ENCODE peak calls at places on chromosomes 4 and X, in four cellular contexts. One of them, this sample, is unnamed.

GRCh38 chr4:13611283-13611842 is 16.2 kb downstream of the BOD1L1 start:
- DNase-seq in HepG2: no peak
- DNase-seq in GM12878: peak; percentile 52
- DNase-seq in K562: no peak
- DNase-seq in this sample: no peak

GRCh38 chrX:107826286-107827136 is 845 bp downstream of the MID2 start:
- DNase-seq in HepG2: no peak
- DNase-seq in GM12878: no peak
- DNase-seq in K562: no peak
- DNase-seq in this sample: peak; percentile 63

GRCh38 chr4:65670331-65671031 is at the start of gene EPHA5:
- DNase-seq in HepG2: peak; percentile 3
- DNase-seq in GM12878: no peak
- DNase-seq in K562: no peak
- DNase-seq in this sample: peak; percentile 83

GRCh38 chrX:120749141-120749846 is 119.4 kb upstream of the C1GALT1C1 start:
- DNase-seq in HepG2: no peak
- DNase-seq in GM12878: no peak
- DNase-seq in K562: no peak
- DNase-seq in this sample: peak; percentile 69

GRCh38 chrX:46208225-46208854 is 336.9 kb downstream of the ZNF674 start:
- DNase-seq in HepG2: no peak
- DNase-seq in GM12878: peak; percentile 12
- DNase-seq in K562: no peak
- DNase-seq in this sample: no peak

GRCh38 chr4:3276961-3277360 is 15.9 kb upstream of the RGS12 start:
- DNase-seq in HepG2: no peak
- DNase-seq in GM12878: no peak
- DNase-seq in K562: no peak
- DNase-seq in this sample: no peak

GRCh38 chr4:123786159-123786915 is 389.7 kb downstream of the SPRY1 start:
- DNase-seq in HepG2: no peak
- DNase-seq in GM12878: no peak
- DNase-seq in K562: no peak
- DNase-seq in this sample: no peak

GRCh38 chrX:288561-288991 is 7.4 kb downstream of the PLCXD1 start:
- DNase-seq in HepG2: no peak
- DNase-seq in GM12878: no peak
- DNase-seq in K562: no peak
- DNase-seq in this sample: no peak

GRCh38 chrX:30577362-30577961 is at the start of gene TASL:
- DNase-seq in HepG2: no peak
- DNase-seq in GM12878: peak; percentile 94
- DNase-seq in K562: no peak
- DNase-seq in this sample: no peak

GRCh38 chr4:183097251-183098079 is 1.6 kb upstream of the WWC2 start:
- DNase-seq in HepG2: no peak
- DNase-seq in GM12878: no peak
- DNase-seq in K562: no peak
- DNase-seq in this sample: no peak

GRCh38 chrX:83529950-83530349 is 21.9 kb downstream of the POU3F4 start:
- DNase-seq in HepG2: no peak
- DNase-seq in GM12878: no peak
- DNase-seq in K562: no peak
- DNase-seq in this sample: no peak

GRCh38 chr4:153931804-153932203 is 142.9 kb upstream of the SFRP2 start:
- DNase-seq in HepG2: no peak
- DNase-seq in GM12878: no peak
- DNase-seq in K562: no peak
- DNase-seq in this sample: no peak

GRCh38 chrX:16278927-16279326 is 111.6 kb downstream of the MAGEB17 start:
- DNase-seq in HepG2: no peak
- DNase-seq in GM12878: no peak
- DNase-seq in K562: no peak
- DNase-seq in this sample: no peak

GRCh38 chrX:133859860-133860259 is 125.5 kb downstream of the GPC3 start:
- DNase-seq in HepG2: no peak
- DNase-seq in GM12878: no peak
- DNase-seq in K562: no peak
- DNase-seq in this sample: no peak

GRCh38 chr4:127580300-127580699 is 52.5 kb upstream of the INTU start:
- DNase-seq in HepG2: no peak
- DNase-seq in GM12878: no peak
- DNase-seq in K562: no peak
- DNase-seq in this sample: no peak

GRCh38 chr4:176302283-176303275 is 17.2 kb upstream of the SPCS3 start:
- DNase-seq in HepG2: no peak
- DNase-seq in GM12878: no peak
- DNase-seq in K562: no peak
- DNase-seq in this sample: no peak

GRCh38 chrX:66815227-66815626 is 176.3 kb upstream of the EDA2R start:
- DNase-seq in HepG2: no peak
- DNase-seq in GM12878: no peak
- DNase-seq in K562: no peak
- DNase-seq in this sample: no peak

GRCh38 chr4:87251104-87251503 is 30.7 kb upstream of the KLHL8 start:
- DNase-seq in HepG2: no peak
- DNase-seq in GM12878: no peak
- DNase-seq in K562: no peak
- DNase-seq in this sample: peak; percentile 42

GRCh38 chrX:70433848-70434351 is 10.7 kb upstream of the DLG3 start:
- DNase-seq in HepG2: peak; percentile 54
- DNase-seq in GM12878: no peak
- DNase-seq in K562: peak; percentile 80
- DNase-seq in this sample: peak; percentile 49

GRCh38 chr4:37815591-37815990 is 10.9 kb upstream of the PGM2 start:
- DNase-seq in HepG2: no peak
- DNase-seq in GM12878: no peak
- DNase-seq in K562: no peak
- DNase-seq in this sample: no peak

GRCh38 chr4:932713-933070 is 432 bp downstream of the TMEM175 start:
- DNase-seq in HepG2: peak; percentile 32
- DNase-seq in GM12878: no peak
- DNase-seq in K562: peak; percentile 68
- DNase-seq in this sample: no peak

GRCh38 chr4:119479835-119480234 is 148.8 kb downstream of the PDE5A start:
- DNase-seq in HepG2: no peak
- DNase-seq in GM12878: no peak
- DNase-seq in K562: no peak
- DNase-seq in this sample: no peak

GRCh38 chrX:153456161-153456560 is 10.3 kb upstream of the TREX2 start:
- DNase-seq in HepG2: no peak
- DNase-seq in GM12878: no peak
- DNase-seq in K562: no peak
- DNase-seq in this sample: no peak

GRCh38 chr4:176309772-176310171 is 10.0 kb upstream of the SPCS3 start:
- DNase-seq in HepG2: no peak
- DNase-seq in GM12878: no peak
- DNase-seq in K562: no peak
- DNase-seq in this sample: no peak

GRCh38 chr4:70994387-70995099 is 1.1 kb downstream of the DCK start:
- DNase-seq in HepG2: no peak
- DNase-seq in GM12878: no peak
- DNase-seq in K562: no peak
- DNase-seq in this sample: no peak

GRCh38 chrX:143094501-143095110 is 68.9 kb downstream of the SPANXN4 start:
- DNase-seq in HepG2: no peak
- DNase-seq in GM12878: no peak
- DNase-seq in K562: no peak
- DNase-seq in this sample: no peak

GRCh38 chr4:169098054-169098896 is 88.2 kb upstream of the CBR4 start:
- DNase-seq in HepG2: no peak
- DNase-seq in GM12878: peak; percentile 61
- DNase-seq in K562: no peak
- DNase-seq in this sample: peak; percentile 91

GRCh38 chr4:129929052-129929451 is 833.1 kb downstream of the C4orf33 start:
- DNase-seq in HepG2: no peak
- DNase-seq in GM12878: no peak
- DNase-seq in K562: peak; percentile 2
- DNase-seq in this sample: peak; percentile 5

DNA sequence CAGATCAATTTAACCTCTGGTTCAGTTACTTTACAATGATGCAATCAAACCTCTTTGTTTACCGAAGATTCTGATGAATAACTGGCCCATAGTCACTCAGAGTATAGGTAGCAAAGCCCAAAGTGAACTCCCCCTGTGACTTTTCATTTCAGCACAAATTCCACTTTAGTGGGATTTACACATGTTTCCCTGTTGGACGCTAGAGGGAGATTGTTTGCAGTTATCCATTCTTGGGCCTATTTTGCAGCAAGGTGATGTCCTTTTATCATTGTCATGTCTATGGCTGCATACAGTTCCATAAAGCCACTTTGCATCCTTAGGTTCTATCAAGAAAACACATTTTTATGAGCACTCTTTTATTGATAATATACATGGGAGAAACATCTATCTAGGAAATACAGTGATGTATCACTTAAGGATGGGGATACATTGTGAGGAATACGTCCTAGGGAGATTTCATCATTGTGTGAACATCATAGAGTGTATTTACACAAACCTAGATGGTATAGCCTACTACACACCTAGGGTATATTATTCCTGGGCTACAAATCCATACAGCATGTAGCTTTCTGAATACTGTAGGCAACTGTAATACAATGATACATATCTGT is 14.5 kb upstream of the DKK2 start:
- DNase-seq in HepG2: peak; percentile 13
- DNase-seq in GM12878: no peak
- DNase-seq in K562: no peak
- DNase-seq in this sample: peak; percentile 12
- TF ChIP-seq MYC in HepG2: no peak
- TF ChIP-seq MYC in GM12878: no peak
- TF ChIP-seq MYC in K562: no peak
- TF ChIP-seq MYC in this sample: no peak

GRCh38 chr4:40479378-40479777 is 144.2 kb downstream of the CHRNA9 start:
- DNase-seq in HepG2: no peak
- DNase-seq in GM12878: no peak
- DNase-seq in K562: no peak
- DNase-seq in this sample: no peak

GRCh38 chr4:40478215-40478614 is 143.1 kb downstream of the CHRNA9 start:
- DNase-seq in HepG2: no peak
- DNase-seq in GM12878: no peak
- DNase-seq in K562: no peak
- DNase-seq in this sample: no peak

GRCh38 chr4:40473578-40474388 is 138.7 kb downstream of the CHRNA9 start:
- DNase-seq in HepG2: peak; percentile 87
- DNase-seq in GM12878: peak; percentile 46
- DNase-seq in K562: no peak
- DNase-seq in this sample: no peak

GRCh38 chr4:40471923-40472322 is 136.8 kb downstream of the CHRNA9 start:
- DNase-seq in HepG2: no peak
- DNase-seq in GM12878: no peak
- DNase-seq in K562: no peak
- DNase-seq in this sample: no peak

DNA sequence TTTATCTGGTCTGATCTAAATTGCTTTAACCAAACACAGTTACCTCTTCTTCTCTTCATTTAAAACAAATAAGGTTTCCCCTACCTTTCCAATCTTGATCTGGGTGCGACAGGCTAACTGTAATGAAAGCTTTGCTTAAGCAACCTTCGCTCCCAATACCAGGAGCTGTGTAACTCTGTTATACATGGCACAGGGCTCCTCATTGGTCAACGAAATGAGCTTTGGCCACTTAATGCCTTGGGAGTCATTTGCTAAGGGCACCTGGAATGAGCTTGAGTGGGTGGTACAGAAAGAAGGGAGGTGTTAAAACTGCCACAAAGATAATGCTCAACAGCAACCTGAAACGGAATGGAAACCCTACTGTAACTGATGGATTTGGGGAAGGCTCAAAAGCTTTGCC is 140.5 kb downstream of the CHRNA9 start:
- DNase-seq in HepG2: peak; percentile 9
- DNase-seq in GM12878: no peak
- DNase-seq in K562: no peak
- DNase-seq in this sample: no peak
- TF ChIP-seq POLR2AphosphoS5 in HepG2: no peak
- TF ChIP-seq POLR2AphosphoS5 in GM12878: no peak
- TF ChIP-seq POLR2AphosphoS5 in K562: no peak
- TF ChIP-seq POLR2AphosphoS5 in this sample: no peak

GRCh38 chrX:57313583-57314215 is 27.2 kb downstream of the FAAH2 start:
- DNase-seq in HepG2: no peak
- DNase-seq in GM12878: no peak
- DNase-seq in K562: no peak
- DNase-seq in this sample: no peak
- TF ChIP-seq MAX in HepG2: no peak
- TF ChIP-seq MAX in GM12878: no peak
- TF ChIP-seq MAX in K562: no peak
- TF ChIP-seq MAX in this sample: no peak

GRCh38 chrX:57929373-57929772 is 19.1 kb upstream of the ZXDA start:
- DNase-seq in HepG2: peak; percentile 2
- DNase-seq in GM12878: no peak
- DNase-seq in K562: no peak
- DNase-seq in this sample: peak; percentile 37
- TF ChIP-seq MYC in HepG2: no peak
- TF ChIP-seq MYC in GM12878: no peak
- TF ChIP-seq MYC in K562: no peak
- TF ChIP-seq MYC in this sample: no peak

DNA sequence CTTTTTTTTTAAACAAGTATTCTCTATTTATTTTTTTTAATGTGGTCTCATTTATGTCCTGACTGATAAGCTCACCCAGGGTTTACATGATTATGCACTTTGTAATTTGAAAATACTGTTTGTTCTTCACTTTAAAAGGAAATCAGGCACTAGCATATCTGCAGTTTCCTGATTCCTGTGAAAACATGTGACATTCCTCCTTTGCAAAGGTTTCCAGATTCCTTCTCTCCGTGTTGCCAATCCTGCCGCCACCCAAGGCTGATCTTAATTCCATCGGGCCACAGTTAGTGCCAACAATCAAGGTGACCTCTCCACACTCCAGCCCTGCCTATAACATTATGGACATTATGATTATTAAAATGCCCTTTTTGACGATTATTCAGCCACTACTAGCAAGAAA is 225.4 kb downstream of the PCDH7 start:
- DNase-seq in HepG2: no peak
- DNase-seq in GM12878: no peak
- DNase-seq in K562: no peak
- DNase-seq in this sample: peak; percentile 73
- TF ChIP-seq POLR2AphosphoS5 in HepG2: no peak
- TF ChIP-seq POLR2AphosphoS5 in GM12878: no peak
- TF ChIP-seq POLR2AphosphoS5 in K562: no peak
- TF ChIP-seq POLR2AphosphoS5 in this sample: no peak